ENCODE peak calls at places on chromosomes 5 and 9, in eight cellular contexts. One of them, this sample, is unnamed.
A peak's percentile ranks its signal among the peaks of the same experiment; 100 is the strongest.

GRCh38 chr5:12292610-12293204 is 388.5 kb upstream of the CTNND2 start:
- DNase-seq in tibial nerve: no peak
- DNase-seq in upper lobe of right lung: no peak
- DNase-seq in HFFc6: no peak
- DNase-seq in HepG2: no peak
- DNase-seq in dorsolateral prefrontal cortex: no peak
- DNase-seq in PC-3: peak; percentile 88
- DNase-seq in fibroblast of lung: no peak
- DNase-seq in this sample: no peak

GRCh38 chr9:17802249-17802857 is 223.5 kb downstream of the SH3GL2 start:
- DNase-seq in PC-3: peak; percentile 58
- DNase-seq in HFFc6: peak; percentile 16
- DNase-seq in dorsolateral prefrontal cortex: no peak
- DNase-seq in fibroblast of lung: peak; percentile 42
- DNase-seq in upper lobe of right lung: no peak
- DNase-seq in HepG2: no peak
- DNase-seq in tibial nerve: no peak
- DNase-seq in this sample: no peak

GRCh38 chr9:98142182-98142924 is 23.3 kb upstream of the TRIM14 start:
- DNase-seq in HepG2: peak; percentile 51
- DNase-seq in upper lobe of right lung: peak; percentile 94
- DNase-seq in PC-3: peak; percentile 88
- DNase-seq in fibroblast of lung: no peak
- DNase-seq in dorsolateral prefrontal cortex: peak; percentile 48
- DNase-seq in HFFc6: no peak
- DNase-seq in tibial nerve: no peak
- DNase-seq in this sample: no peak

GRCh38 chr9:72228282-72228681 is 79.0 kb downstream of the GDA start:
- DNase-seq in upper lobe of right lung: no peak
- DNase-seq in dorsolateral prefrontal cortex: no peak
- DNase-seq in HepG2: no peak
- DNase-seq in tibial nerve: no peak
- DNase-seq in fibroblast of lung: no peak
- DNase-seq in PC-3: no peak
- DNase-seq in HFFc6: no peak
- DNase-seq in this sample: no peak

GRCh38 chr5:43152946-43153345 is 32.2 kb downstream of the ZNF131 start:
- DNase-seq in HepG2: no peak
- DNase-seq in PC-3: no peak
- DNase-seq in tibial nerve: no peak
- DNase-seq in fibroblast of lung: peak; percentile 71
- DNase-seq in HFFc6: peak; percentile 36
- DNase-seq in dorsolateral prefrontal cortex: no peak
- DNase-seq in upper lobe of right lung: no peak
- DNase-seq in this sample: no peak

GRCh38 chr5:177015156-177015555 is 7.3 kb upstream of the ZNF346 start:
- DNase-seq in tibial nerve: no peak
- DNase-seq in HFFc6: no peak
- DNase-seq in upper lobe of right lung: no peak
- DNase-seq in HepG2: no peak
- DNase-seq in PC-3: no peak
- DNase-seq in fibroblast of lung: no peak
- DNase-seq in dorsolateral prefrontal cortex: no peak
- DNase-seq in this sample: no peak

GRCh38 chr9:124013263-124014211 is 2.0 kb downstream of the LHX2 start:
- DNase-seq in fibroblast of lung: no peak
- DNase-seq in HFFc6: no peak
- DNase-seq in PC-3: no peak
- DNase-seq in dorsolateral prefrontal cortex: peak; percentile 29
- DNase-seq in upper lobe of right lung: no peak
- DNase-seq in HepG2: no peak
- DNase-seq in tibial nerve: no peak
- DNase-seq in this sample: peak; percentile 47

GRCh38 chr9:124356745-124357390 is 58.4 kb downstream of the PSMB7 start:
- DNase-seq in HFFc6: no peak
- DNase-seq in HepG2: no peak
- DNase-seq in upper lobe of right lung: no peak
- DNase-seq in tibial nerve: no peak
- DNase-seq in PC-3: no peak
- DNase-seq in dorsolateral prefrontal cortex: no peak
- DNase-seq in fibroblast of lung: no peak
- DNase-seq in this sample: no peak

GRCh38 chr9:129694265-129694664 is 28.8 kb downstream of the PRRX2 start:
- DNase-seq in PC-3: no peak
- DNase-seq in HFFc6: no peak
- DNase-seq in dorsolateral prefrontal cortex: no peak
- DNase-seq in fibroblast of lung: no peak
- DNase-seq in upper lobe of right lung: no peak
- DNase-seq in HepG2: no peak
- DNase-seq in tibial nerve: no peak
- DNase-seq in this sample: no peak

GRCh38 chr5:68420476-68421344 is 205.2 kb downstream of the PIK3R1 start:
- DNase-seq in dorsolateral prefrontal cortex: no peak
- DNase-seq in HepG2: no peak
- DNase-seq in upper lobe of right lung: no peak
- DNase-seq in HFFc6: no peak
- DNase-seq in PC-3: no peak
- DNase-seq in fibroblast of lung: no peak
- DNase-seq in tibial nerve: no peak
- DNase-seq in this sample: peak; percentile 86

GRCh38 chr9:127805620-127806019 is 2.9 kb downstream of the FPGS start:
- DNase-seq in dorsolateral prefrontal cortex: no peak
- DNase-seq in upper lobe of right lung: no peak
- DNase-seq in tibial nerve: no peak
- DNase-seq in HFFc6: no peak
- DNase-seq in HepG2: peak; percentile 51
- DNase-seq in PC-3: no peak
- DNase-seq in fibroblast of lung: peak; percentile 36
- DNase-seq in this sample: no peak

GRCh38 chr5:56671571-56671970 is 143.8 kb upstream of the MAP3K1 start:
- DNase-seq in fibroblast of lung: no peak
- DNase-seq in upper lobe of right lung: no peak
- DNase-seq in dorsolateral prefrontal cortex: no peak
- DNase-seq in HepG2: no peak
- DNase-seq in PC-3: peak; percentile 31
- DNase-seq in tibial nerve: no peak
- DNase-seq in HFFc6: no peak
- DNase-seq in this sample: no peak

GRCh38 chr5:33755216-33755615 is 136.6 kb downstream of the ADAMTS12 start:
- DNase-seq in PC-3: no peak
- DNase-seq in dorsolateral prefrontal cortex: no peak
- DNase-seq in fibroblast of lung: peak; percentile 33
- DNase-seq in tibial nerve: no peak
- DNase-seq in HFFc6: peak; percentile 6
- DNase-seq in HepG2: no peak
- DNase-seq in upper lobe of right lung: no peak
- DNase-seq in this sample: no peak

GRCh38 chr5:61617039-61617438 is 285.0 kb downstream of the ZSWIM6 start:
- DNase-seq in HFFc6: no peak
- DNase-seq in upper lobe of right lung: no peak
- DNase-seq in fibroblast of lung: no peak
- DNase-seq in HepG2: no peak
- DNase-seq in tibial nerve: no peak
- DNase-seq in dorsolateral prefrontal cortex: no peak
- DNase-seq in PC-3: no peak
- DNase-seq in this sample: no peak

GRCh38 chr9:21153688-21154608 is 12.3 kb upstream of the IFNW1 start:
- DNase-seq in HepG2: no peak
- DNase-seq in PC-3: peak; percentile 32
- DNase-seq in HFFc6: no peak
- DNase-seq in dorsolateral prefrontal cortex: peak; percentile 40
- DNase-seq in fibroblast of lung: peak; percentile 15
- DNase-seq in upper lobe of right lung: no peak
- DNase-seq in tibial nerve: no peak
- DNase-seq in this sample: no peak

GRCh38 chr5:125267636-125268248 is 521.3 kb upstream of the ZNF608 start:
- DNase-seq in upper lobe of right lung: no peak
- DNase-seq in PC-3: peak; percentile 57
- DNase-seq in tibial nerve: no peak
- DNase-seq in fibroblast of lung: no peak
- DNase-seq in HepG2: no peak
- DNase-seq in dorsolateral prefrontal cortex: no peak
- DNase-seq in HFFc6: no peak
- DNase-seq in this sample: no peak

DNA sequence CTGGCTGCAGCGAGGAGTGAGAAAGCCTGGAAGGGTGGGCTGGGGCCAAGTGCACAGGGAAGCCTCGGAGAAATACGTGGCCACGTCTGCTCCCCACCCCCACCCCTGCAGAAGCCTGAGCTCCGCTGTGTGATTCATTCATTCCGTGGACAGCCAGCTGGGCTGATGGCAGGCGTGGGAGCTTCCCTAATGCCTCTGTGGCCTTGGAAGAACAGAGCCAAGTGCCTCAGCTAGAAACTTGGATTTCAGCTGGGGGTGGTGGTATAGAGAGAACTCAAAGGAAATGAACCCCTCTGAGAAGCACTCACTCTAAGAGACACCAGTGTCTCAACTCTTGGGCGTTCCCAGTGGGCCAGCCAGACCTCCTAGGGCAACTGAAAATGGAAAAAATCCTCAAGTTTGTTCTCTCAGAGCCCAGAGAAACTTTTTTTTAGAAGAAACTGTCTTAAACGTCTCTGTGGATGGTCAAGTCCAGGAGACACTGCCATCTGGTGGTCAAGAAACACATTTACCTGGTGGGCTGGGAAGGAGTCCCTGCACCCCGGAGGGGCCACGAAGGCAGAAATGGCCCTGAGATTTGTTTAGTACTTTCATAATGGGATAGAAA is 18.0 kb downstream of the ATOX1 start:
- DNase-seq in fibroblast of lung: peak; percentile 94
- DNase-seq in tibial nerve: peak; percentile 29
- DNase-seq in HepG2: peak; percentile 30
- DNase-seq in upper lobe of right lung: no peak
- DNase-seq in HFFc6: peak; percentile 83
- DNase-seq in dorsolateral prefrontal cortex: no peak
- DNase-seq in PC-3: peak; percentile 76
- DNase-seq in this sample: no peak
- TF ChIP-seq CTCF in fibroblast of lung: peak; percentile 81
- TF ChIP-seq CTCF in tibial nerve: peak; percentile 76
- TF ChIP-seq CTCF in HepG2: peak; percentile 76
- TF ChIP-seq CTCF in upper lobe of right lung: peak; percentile 94
- TF ChIP-seq CTCF in HFFc6: peak; percentile 98
- TF ChIP-seq CTCF in dorsolateral prefrontal cortex: peak; percentile 92
- TF ChIP-seq CTCF in PC-3: peak; percentile 93
- TF ChIP-seq CTCF in this sample: peak; percentile 76

DNA sequence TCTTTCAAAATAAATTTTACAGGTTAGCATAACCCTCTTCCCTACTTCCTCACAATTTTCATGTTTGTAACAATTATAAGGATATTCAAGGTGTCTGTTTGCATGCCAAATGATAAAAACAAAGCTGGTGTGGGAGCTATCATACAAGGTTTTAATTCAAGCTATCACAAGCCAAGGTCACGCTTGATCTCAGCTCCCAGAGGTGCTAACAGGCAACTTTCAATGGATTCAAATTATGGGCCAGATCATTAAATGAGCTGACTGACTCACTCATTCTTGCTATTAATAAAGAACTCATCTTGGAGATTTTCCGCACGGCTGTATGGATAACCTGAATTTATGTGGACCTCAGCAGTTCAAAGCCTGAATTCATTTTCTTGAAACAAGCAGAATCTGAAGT is 267.3 kb upstream of the CDH6 start:
- DNase-seq in upper lobe of right lung: no peak
- DNase-seq in fibroblast of lung: no peak
- DNase-seq in HepG2: no peak
- DNase-seq in tibial nerve: no peak
- DNase-seq in HFFc6: no peak
- DNase-seq in PC-3: no peak
- DNase-seq in dorsolateral prefrontal cortex: no peak
- DNase-seq in this sample: no peak
- TF ChIP-seq CTCF in upper lobe of right lung: no peak
- TF ChIP-seq CTCF in fibroblast of lung: no peak
- TF ChIP-seq CTCF in HepG2: no peak
- TF ChIP-seq CTCF in tibial nerve: no peak
- TF ChIP-seq CTCF in HFFc6: no peak
- TF ChIP-seq CTCF in PC-3: no peak
- TF ChIP-seq CTCF in dorsolateral prefrontal cortex: no peak
- TF ChIP-seq CTCF in this sample: no peak

GRCh38 chr5:90438100-90438499 is 28.5 kb upstream of the CETN3 start:
- DNase-seq in PC-3: no peak
- DNase-seq in HFFc6: no peak
- DNase-seq in upper lobe of right lung: no peak
- DNase-seq in fibroblast of lung: no peak
- DNase-seq in HepG2: peak; percentile 9
- DNase-seq in dorsolateral prefrontal cortex: no peak
- DNase-seq in tibial nerve: no peak
- DNase-seq in this sample: no peak

GRCh38 chr5:90437663-90438062 is 28.1 kb upstream of the CETN3 start:
- DNase-seq in upper lobe of right lung: no peak
- DNase-seq in dorsolateral prefrontal cortex: no peak
- DNase-seq in fibroblast of lung: no peak
- DNase-seq in HFFc6: no peak
- DNase-seq in HepG2: no peak
- DNase-seq in tibial nerve: no peak
- DNase-seq in PC-3: no peak
- DNase-seq in this sample: no peak

GRCh38 chr5:90434116-90434714 is 24.7 kb upstream of the CETN3 start:
- DNase-seq in fibroblast of lung: peak; percentile 47
- DNase-seq in PC-3: peak; percentile 76
- DNase-seq in tibial nerve: no peak
- DNase-seq in HepG2: peak; percentile 39
- DNase-seq in HFFc6: peak; percentile 41
- DNase-seq in upper lobe of right lung: no peak
- DNase-seq in dorsolateral prefrontal cortex: peak; percentile 58
- DNase-seq in this sample: no peak
- TF ChIP-seq CTCF in fibroblast of lung: peak; percentile 68
- TF ChIP-seq CTCF in PC-3: peak; percentile 96
- TF ChIP-seq CTCF in tibial nerve: peak; percentile 34
- TF ChIP-seq CTCF in HepG2: peak; percentile 82
- TF ChIP-seq CTCF in HFFc6: peak; percentile 82
- TF ChIP-seq CTCF in upper lobe of right lung: peak; percentile 67
- TF ChIP-seq CTCF in dorsolateral prefrontal cortex: peak; percentile 77
- TF ChIP-seq CTCF in this sample: no peak

GRCh38 chr9:91256235-91256634 is 105.5 kb downstream of the AUH start:
- DNase-seq in upper lobe of right lung: no peak
- DNase-seq in PC-3: no peak
- DNase-seq in fibroblast of lung: no peak
- DNase-seq in HepG2: no peak
- DNase-seq in dorsolateral prefrontal cortex: no peak
- DNase-seq in HFFc6: no peak
- DNase-seq in tibial nerve: no peak
- DNase-seq in this sample: no peak

GRCh38 chr9:91255327-91255726 is 106.4 kb downstream of the AUH start:
- DNase-seq in HFFc6: peak; percentile 65
- DNase-seq in upper lobe of right lung: no peak
- DNase-seq in PC-3: no peak
- DNase-seq in HepG2: no peak
- DNase-seq in dorsolateral prefrontal cortex: no peak
- DNase-seq in tibial nerve: no peak
- DNase-seq in fibroblast of lung: peak; percentile 86
- DNase-seq in this sample: no peak

GRCh38 chr9:91258448-91258847 is 103.3 kb downstream of the AUH start:
- DNase-seq in dorsolateral prefrontal cortex: no peak
- DNase-seq in HepG2: no peak
- DNase-seq in PC-3: no peak
- DNase-seq in tibial nerve: no peak
- DNase-seq in HFFc6: no peak
- DNase-seq in fibroblast of lung: no peak
- DNase-seq in upper lobe of right lung: no peak
- DNase-seq in this sample: no peak

GRCh38 chr9:91248707-91249106 is 113.0 kb downstream of the AUH start:
- DNase-seq in fibroblast of lung: peak; percentile 32
- DNase-seq in tibial nerve: no peak
- DNase-seq in HepG2: no peak
- DNase-seq in HFFc6: no peak
- DNase-seq in dorsolateral prefrontal cortex: no peak
- DNase-seq in PC-3: no peak
- DNase-seq in upper lobe of right lung: no peak
- DNase-seq in this sample: no peak

GRCh38 chr9:91253488-91253887 is 108.2 kb downstream of the AUH start:
- DNase-seq in fibroblast of lung: peak; percentile 17
- DNase-seq in HepG2: peak; percentile 7
- DNase-seq in dorsolateral prefrontal cortex: no peak
- DNase-seq in HFFc6: peak; percentile 10
- DNase-seq in PC-3: no peak
- DNase-seq in upper lobe of right lung: no peak
- DNase-seq in tibial nerve: no peak
- DNase-seq in this sample: no peak
- TF ChIP-seq CTCF in fibroblast of lung: no peak
- TF ChIP-seq CTCF in HepG2: no peak
- TF ChIP-seq CTCF in dorsolateral prefrontal cortex: no peak
- TF ChIP-seq CTCF in HFFc6: peak; percentile 51
- TF ChIP-seq CTCF in PC-3: peak; percentile 16
- TF ChIP-seq CTCF in upper lobe of right lung: peak; percentile 16
- TF ChIP-seq CTCF in tibial nerve: no peak
- TF ChIP-seq CTCF in this sample: no peak